ENCODE peak calls at places on chromosomes 5 and 9, in five cellular contexts. M is neural progenitor cell, K is tibial artery, W is PC-9, Y is aorta. Z is an unnamed sample. For H3K27me3, the result is how much of the 10 kb centered on the place peaks cover.

GRCh38 chr5:142894315-142894714 is 124.1 kb downstream of the ARHGAP26 start:
- DNase-seq in K (no peak), M (no peak), Y (no peak), W (no peak), Z (no peak)

GRCh38 chr5:178272591-178272990 is 40.0 kb upstream of the PHYKPL start:
- DNase-seq in W (no peak), K (no peak), M (no peak), Y (no peak), Z (no peak)

GRCh38 chr5:138230261-138230660 is 17.1 kb upstream of the CDC23 start:
- DNase-seq in K (peak), W (no peak), Y (peak), M (no peak), Z (peak)

GRCh38 chr5:168413062-168413461 is 73.2 kb upstream of the RARS1 start:
- DNase-seq in M (no peak), K (no peak), Y (no peak), W (peak), Z (no peak)

GRCh38 chr9:92097997-92098482 is 17.2 kb downstream of the SPTLC1 start:
- DNase-seq in M (no peak), W (no peak), K (peak), Y (peak), Z (no peak)

GRCh38 chr5:55004728-55005127 is 19.3 kb upstream of the GZMK start:
- DNase-seq in M (no peak), Y (no peak), K (no peak), W (no peak), Z (peak)

GRCh38 chr9:91483189-91483691 is 59.6 kb upstream of the NFIL3 start:
- DNase-seq in Y (no peak), K (peak), W (no peak), M (no peak), Z (peak)

GRCh38 chr5:108830705-108831276 is 83.1 kb downstream of the FER start:
- DNase-seq in Y (no peak), W (no peak), M (no peak), K (no peak), Z (no peak)

GRCh38 chr5:100771181-100771580 is 131.9 kb downstream of the ST8SIA4 start:
- DNase-seq in K (no peak), M (no peak), W (no peak), Y (no peak), Z (no peak)

GRCh38 chr5:81545911-81546310 is 152.0 kb upstream of the ACOT12 start:
- DNase-seq in Y (no peak), M (peak), K (no peak), W (no peak), Z (no peak)

GRCh38 chr5:108148715-108149139 is 233.2 kb downstream of the FBXL17 start:
- DNase-seq in M (peak), K (no peak), Y (no peak), W (no peak), Z (peak)

GRCh38 chr5:109921735-109922395 is 232.1 kb downstream of the MAN2A1 start:
- DNase-seq in W (no peak), M (no peak), K (no peak), Y (no peak), Z (no peak)

GRCh38 chr5:35129276-35129675 is 81.5 kb upstream of the AGXT2 start:
- DNase-seq in K (no peak), M (no peak), Y (no peak), W (no peak), Z (peak)

GRCh38 chr5:82397741-82398320 is 119.7 kb upstream of the RPS23 start:
- DNase-seq in K (no peak), W (no peak), M (no peak), Y (no peak), Z (no peak)

GRCh38 chr9:120480707-120481106 is 99.3 kb downstream of the CDK5RAP2 start:
- DNase-seq in K (no peak), Y (no peak), W (no peak), M (no peak), Z (peak)

GRCh38 chr5:6902597-6902996 is 189.4 kb downstream of the TENT4A start:
- DNase-seq in Y (no peak), W (no peak), M (no peak), K (no peak), Z (no peak)

GRCh38 chr9:21983509-21983908 is 10.7 kb downstream of the CDKN2A start:
- DNase-seq in K (no peak), Y (no peak), W (no peak), M (no peak), Z (no peak)
- H3K27me3 ChIP-seq in K (under half), Y (under half), W (under half), M (half or more), Z (under half)

DNA sequence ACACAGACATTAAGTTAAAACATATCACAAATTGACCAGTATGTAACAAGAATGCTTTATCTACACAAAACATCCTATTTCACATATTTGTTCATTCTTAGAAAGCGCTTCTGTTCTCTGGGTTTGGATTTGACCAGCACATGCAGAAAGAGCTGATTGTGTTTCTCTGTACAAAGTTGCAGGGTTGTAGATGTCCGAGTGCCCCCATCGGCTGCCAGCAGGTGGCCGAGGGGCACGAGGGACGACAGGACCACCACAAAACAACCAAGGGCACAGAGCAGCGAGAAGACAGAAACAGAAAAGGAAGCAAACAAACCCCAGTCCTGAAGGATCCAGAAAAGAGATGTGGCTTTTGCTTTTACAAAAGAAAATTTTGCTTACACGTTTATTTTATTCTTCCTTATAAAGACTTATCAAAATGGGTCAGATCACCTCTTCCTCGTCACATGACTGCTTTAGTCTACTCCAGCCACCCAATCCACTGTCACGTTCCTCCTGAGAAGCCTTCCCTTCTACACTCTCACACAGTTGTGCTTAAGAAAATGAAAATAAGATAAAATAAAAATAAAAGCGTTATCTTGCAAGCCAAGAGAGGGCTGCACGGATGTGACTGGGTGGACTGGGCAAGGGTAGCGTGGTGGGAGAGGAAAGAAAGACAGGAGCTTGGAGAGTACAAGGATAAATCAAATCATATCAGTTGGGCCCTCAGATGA is 9.5 kb downstream of the OTP start:
- DNase-seq in W (no peak), K (no peak), M (peak), Y (no peak), Z (no peak)
- H3K27me3 ChIP-seq in W (under half), K (under half), M (half or more), Y (under half), Z (half or more)

DNA sequence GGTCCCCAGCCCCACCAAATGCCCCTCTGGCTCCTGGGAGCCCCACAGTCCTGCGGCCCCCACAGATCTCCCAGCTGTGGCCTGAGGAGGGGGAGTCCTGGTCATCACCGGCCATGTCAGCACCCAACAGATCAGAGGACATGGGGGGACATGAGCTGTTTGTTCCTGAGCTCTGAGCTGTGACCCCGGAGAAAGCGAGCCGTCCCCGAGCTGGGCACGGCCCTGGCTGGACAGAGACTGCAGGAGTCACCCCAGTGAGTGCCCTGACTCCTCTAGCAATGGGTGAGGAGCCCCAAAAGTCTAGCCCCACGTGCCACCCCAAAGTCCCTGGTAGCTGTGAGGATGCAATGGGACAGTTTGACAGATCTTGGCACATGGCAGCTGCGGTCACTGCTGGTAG is 25.7 kb downstream of the CCDC187 start:
- DNase-seq in Y (no peak), K (no peak), W (no peak), M (no peak), Z (no peak)
- H3K27me3 ChIP-seq in Y (under half), K (under half), W (half or more), M (under half), Z (half or more)

DNA sequence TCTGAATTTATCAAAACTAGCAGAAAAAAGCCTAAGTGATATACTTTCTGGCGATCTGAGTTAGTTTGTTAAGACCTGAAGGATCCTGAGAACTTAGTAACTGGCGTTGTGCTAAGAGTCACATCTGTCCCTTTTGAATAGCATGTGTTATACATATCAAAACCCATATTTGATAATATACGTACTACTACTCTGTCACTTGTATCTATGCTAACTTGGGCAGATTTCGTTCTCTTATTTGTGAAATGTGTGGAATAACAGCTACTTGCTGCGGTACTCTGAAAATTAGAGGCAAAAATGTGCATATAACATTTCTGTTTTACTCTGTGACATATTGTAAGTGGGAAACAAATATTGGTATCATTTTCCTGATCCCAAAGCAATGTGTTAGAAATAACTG is 126.4 kb downstream of the PARP8 start:
- DNase-seq in K (no peak), Y (no peak), M (no peak), W (no peak), Z (no peak)
- H3K27me3 ChIP-seq in K (under half), Y (under half), M (under half), W (under half), Z (under half)

DNA sequence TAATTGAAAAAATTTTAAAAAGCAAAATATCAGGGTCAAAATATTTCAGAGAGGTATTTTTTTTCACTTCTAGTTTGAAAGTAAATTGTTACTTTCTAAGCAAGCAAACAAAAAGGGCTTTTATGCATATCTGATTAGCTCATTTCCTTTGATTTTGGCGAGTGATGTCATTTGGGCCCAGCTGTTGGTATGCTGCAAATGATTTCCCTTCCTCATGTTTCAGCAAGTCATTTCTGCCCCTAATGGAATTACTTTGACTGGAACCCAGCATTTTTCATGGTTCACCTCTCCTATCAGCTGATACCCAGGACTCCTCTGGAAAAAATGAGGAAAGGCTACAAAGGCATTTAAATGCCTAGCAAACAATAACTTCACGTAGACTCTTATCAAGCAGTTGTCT is 500.6 kb downstream of the EBF1 start:
- DNase-seq in M (no peak), K (no peak), Y (no peak), W (no peak), Z (peak)
- H3K27me3 ChIP-seq in M (under half), K (under half), Y (under half), W (under half), Z (under half)

DNA sequence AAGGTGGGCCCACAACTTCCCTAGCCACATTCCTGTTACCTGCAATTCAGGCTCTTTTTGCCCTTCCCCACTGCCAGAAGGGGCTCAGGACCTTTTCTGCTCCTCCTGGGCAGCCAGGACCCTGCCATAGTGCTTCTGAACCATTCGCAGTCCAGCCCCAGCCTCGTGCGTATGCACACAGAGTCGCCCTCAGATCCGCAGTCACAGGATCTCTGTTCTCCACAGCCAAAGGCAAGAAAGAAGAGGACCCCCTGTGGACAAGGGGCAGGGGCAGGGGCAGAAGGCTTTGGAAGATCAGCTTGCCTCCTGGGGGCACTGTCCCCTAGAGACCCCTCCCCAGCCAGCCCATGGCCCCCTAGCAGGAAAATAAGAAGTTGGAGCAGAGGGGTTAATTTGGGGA is 82.8 kb downstream of the PCDH1 start:
- DNase-seq in K (no peak), M (peak), W (no peak), Y (no peak), Z (no peak)
- H3K27me3 ChIP-seq in K (under half), M (under half), W (under half), Y (under half), Z (under half)

DNA sequence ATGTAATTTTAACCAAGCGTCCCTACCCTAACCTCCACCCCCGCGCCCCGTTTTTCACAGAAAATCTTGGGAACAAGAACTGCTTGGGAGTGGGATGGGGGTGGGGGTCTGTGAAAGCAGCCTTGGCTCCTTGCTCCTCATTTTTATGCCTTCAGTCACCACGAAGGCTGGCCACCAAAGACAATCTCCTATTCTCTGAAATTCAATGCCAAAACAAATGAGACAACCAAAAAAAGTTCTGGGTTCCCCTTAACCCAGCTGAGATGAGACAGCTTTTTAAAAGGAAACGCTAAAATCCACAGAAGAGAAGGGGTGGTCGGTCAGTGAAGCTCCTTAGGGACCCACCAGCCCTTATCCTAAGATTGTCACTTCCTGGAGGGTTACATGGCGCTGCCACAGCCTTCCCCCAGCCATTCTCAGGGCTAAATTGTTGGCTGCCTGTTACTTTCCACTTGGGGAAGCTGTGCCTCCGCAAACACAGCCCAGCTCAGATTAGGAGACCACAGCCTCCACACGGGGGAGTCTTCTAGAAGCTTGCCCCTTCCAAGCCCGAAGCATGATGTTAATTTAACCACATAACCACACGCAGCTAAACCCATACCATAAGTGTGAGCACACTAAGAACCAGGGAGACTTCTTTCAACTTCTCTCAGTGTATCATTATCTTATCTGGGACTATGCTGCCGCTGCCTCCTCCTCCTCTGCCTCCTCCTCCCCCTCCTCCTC is 136.3 kb downstream of the FOXD1 start:
- DNase-seq in M (peak), K (no peak), Y (no peak), W (no peak), Z (peak)
- H3K27me3 ChIP-seq in M (half or more), K (under half), Y (under half), W (under half), Z (under half)